ENCODE peak calls at places on chromosomes 3 and 15, in four cellular contexts. L is HepG2, G is OCI-LY7, I is hepatocyte. F is an unnamed sample.

GRCh38 chr15:101637549-101638318 is 14.4 kb downstream of the TM2D3 start:
- DNase-seq in I (peak; percentile 29), G (no peak), L (no peak), F (peak; percentile 85)

GRCh38 chr3:134419214-134419965 is 45.1 kb upstream of the AMOTL2 start:
- DNase-seq in G (no peak), I (peak; percentile 45), L (peak; percentile 96), F (no peak)

GRCh38 chr3:140004271-140004670 is 69.3 kb downstream of the CLSTN2 start:
- DNase-seq in I (no peak), L (no peak), G (no peak), F (no peak)

GRCh38 chr3:46867550-46867898 is 4.3 kb upstream of the MYL3 start:
- DNase-seq in G (no peak), L (no peak), I (no peak), F (no peak)

GRCh38 chr3:51673802-51674654 is 3.0 kb downstream of the TEX264 start:
- DNase-seq in I (no peak), L (no peak), G (no peak), F (no peak)

GRCh38 chr3:188191460-188191859 is 37.5 kb downstream of the LPP start:
- DNase-seq in I (no peak), G (no peak), L (no peak), F (no peak)

GRCh38 chr15:64029111-64029510 is 17.2 kb downstream of the DAPK2 start:
- DNase-seq in I (no peak), G (no peak), L (no peak), F (no peak)

GRCh38 chr3:50226888-50227389 is 9.1 kb upstream of the GNAI2 start:
- DNase-seq in L (no peak), G (peak; percentile 58), I (no peak), F (peak; percentile 60)

GRCh38 chr3:135163701-135164100 is 368.6 kb downstream of the EPHB1 start:
- DNase-seq in I (no peak), G (no peak), L (no peak), F (no peak)

DNA sequence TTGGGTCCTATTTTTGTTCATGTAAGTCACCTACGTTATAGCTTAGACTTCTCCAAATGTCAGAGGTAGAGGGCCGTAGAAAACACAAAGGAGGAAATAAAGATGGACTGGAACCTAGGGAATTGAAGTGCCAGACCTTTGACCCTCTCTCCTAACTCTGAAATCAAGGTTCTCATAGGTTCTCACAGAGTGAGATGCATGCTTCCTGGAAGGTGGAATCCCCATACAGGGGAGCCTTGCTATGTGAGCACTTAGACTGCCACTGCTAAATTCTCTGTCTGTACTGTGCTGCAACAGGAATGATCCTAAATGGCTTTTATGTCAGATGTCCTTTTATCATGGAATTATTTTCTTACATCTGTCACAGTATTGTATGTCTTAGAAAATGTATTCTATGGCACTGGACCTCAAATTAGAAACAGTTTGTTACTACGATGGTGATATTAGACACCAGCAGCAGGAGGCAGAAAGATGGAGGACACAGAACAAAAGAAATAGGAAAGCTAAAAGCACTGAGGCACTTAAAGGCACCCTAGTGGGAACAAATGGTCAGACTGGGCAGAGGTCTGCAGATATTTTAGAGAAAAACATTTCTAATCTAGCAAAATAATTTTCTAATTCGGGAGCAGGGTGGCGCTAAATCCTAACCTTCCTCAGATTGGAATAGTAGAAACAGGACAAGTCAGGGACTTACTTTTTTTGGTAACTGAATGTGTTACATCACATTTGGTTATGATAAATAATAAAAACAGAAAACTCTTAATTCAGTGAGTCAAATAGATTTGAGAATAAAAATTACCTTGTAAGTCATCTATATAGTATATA is 60.2 kb upstream of the CDAN1 start:
- DNase-seq in L (no peak), I (no peak), G (no peak), F (peak; percentile 48)
- TF ChIP-seq CTCF in L (no peak), I (no peak), G (peak; percentile 36), F (peak; percentile 58)

DNA sequence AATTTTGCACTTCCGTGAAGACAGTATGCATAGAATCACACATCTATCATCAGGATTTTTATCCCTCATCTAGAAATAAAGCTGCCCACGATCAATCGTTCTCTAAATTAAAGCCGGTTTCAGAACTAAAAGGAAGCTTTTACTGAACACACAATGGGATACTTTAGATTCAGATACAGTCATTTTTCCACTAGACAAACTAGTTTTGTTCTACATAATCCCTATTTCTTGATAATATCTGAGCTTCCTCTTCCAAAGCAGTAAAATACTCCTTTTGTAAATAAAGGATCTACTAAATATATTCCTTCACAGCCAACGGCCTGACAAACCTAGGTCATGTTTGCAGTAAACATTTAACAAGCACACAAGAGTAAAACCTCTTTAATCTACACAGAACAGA is 2.0 kb upstream of the GANC start:
- DNase-seq in L (no peak), I (no peak), G (no peak), F (peak; percentile 64)
- H4K20me1 ChIP-seq in L (peaks cover 8% of the 10 kb centered on the region), I (peaks cover 4% of the 10 kb centered on the region), G (peaks cover 16% of the 10 kb centered on the region), F (peaks cover 34% of the 10 kb centered on the region)

GRCh38 chr3:36679384-36680200 is 84.8 kb downstream of the DCLK3 start:
- DNase-seq in I (no peak), G (no peak), L (no peak), F (peak; percentile 82)

GRCh38 chr3:36677331-36678007 is 86.9 kb downstream of the DCLK3 start:
- DNase-seq in I (no peak), G (no peak), L (peak; percentile 6), F (peak; percentile 97)

GRCh38 chr3:36678216-36679013 is 85.9 kb downstream of the DCLK3 start:
- DNase-seq in L (no peak), G (no peak), I (no peak), F (peak; percentile 75)

DNA sequence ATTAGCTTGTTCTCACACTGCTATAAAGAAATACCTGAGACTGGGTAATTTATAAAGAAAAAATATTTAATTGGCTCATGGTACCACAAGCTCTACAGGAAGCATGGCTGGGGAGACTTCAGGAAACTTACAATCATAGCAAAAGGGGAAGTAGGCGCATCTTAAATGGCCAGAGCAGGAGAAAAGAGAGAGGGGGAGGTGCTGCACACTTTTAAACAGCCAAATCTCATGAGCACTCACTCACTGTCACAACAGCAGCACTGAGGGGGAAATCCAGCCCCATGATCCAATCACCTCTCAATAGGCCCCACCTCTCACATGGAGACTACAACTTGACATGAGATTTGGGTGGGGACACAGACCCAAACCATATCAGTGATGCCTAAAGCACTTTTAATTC is 82.5 kb downstream of the DCLK3 start:
- DNase-seq in L (no peak), I (no peak), G (peak; percentile 34), F (no peak)
- H3K9me3 ChIP-seq in L (no peaks in the 10 kb centered on the region), I (no peaks in the 10 kb centered on the region), G (peaks cover 37% of the 10 kb centered on the region), F (peaks cover 9% of the 10 kb centered on the region)

GRCh38 chr3:124246949-124247348 is 255.0 kb upstream of the ROPN1 start:
- DNase-seq in L (peak; percentile 43), G (peak; percentile 7), I (peak; percentile 27), F (peak; percentile 62)

GRCh38 chr3:124246366-124246765 is 254.4 kb upstream of the ROPN1 start:
- DNase-seq in I (no peak), G (no peak), L (no peak), F (no peak)

GRCh38 chr3:124243253-124243859 is 251.4 kb upstream of the ROPN1 start:
- DNase-seq in L (no peak), G (no peak), I (no peak), F (no peak)

GRCh38 chr3:124250053-124250452 is 258.1 kb upstream of the ROPN1 start:
- DNase-seq in I (no peak), L (no peak), G (no peak), F (no peak)

DNA sequence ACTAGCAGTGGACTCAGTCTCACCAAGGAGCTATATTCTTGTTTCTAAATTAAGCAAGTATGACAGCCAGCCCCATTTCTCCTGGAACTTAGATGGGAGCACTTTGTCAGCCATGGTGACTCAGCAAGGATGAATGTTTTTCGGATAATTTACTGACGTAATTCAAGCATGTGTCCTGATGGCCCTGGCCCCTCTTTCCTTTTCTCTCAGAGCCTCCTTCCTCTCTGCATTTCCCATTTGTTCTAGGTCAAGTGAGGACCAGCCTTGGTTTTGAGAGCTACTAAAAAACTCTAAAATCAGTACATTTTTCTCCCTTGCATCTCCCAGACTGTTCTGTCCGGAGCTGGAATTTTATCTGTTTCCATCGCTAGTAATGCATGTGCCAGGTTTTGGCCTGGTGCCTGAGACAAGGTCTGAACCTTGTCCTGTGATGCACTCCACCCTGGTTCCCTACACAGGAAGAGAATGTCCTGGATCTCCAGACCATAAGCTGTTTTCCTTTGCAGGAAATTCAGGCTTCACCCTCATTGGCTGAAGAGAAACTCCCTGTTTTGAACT is 256.6 kb upstream of the ROPN1 start:
- DNase-seq in I (peak; percentile 19), L (no peak), G (no peak), F (peak; percentile 68)
- TF ChIP-seq CTCF in I (no peak), L (no peak), G (no peak), F (no peak)

DNA sequence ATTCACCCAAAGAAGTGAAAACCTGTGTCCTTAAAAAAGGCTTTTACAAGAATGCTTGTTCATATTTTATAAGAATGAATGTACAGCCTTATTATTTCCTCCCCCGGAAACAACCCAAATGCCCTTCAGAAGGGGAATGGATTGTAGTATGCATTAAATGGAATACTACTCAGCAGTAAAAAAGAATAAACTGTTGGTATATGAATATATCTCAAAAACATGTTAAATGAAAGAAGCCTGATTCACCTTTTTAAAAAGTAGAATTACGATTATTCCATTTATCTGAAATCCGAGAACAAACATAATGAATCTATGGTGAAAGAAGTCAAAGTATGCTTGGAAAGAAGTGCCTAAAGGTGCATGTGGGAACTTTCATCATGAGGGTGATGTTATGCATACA is 20.5 kb downstream of the STT3B start:
- DNase-seq in L (no peak), G (no peak), I (no peak), F (no peak)
- H4K20me1 ChIP-seq in L (peaks cover 50% of the 10 kb centered on the region), G (peaks cover 48% of the 10 kb centered on the region), I (peaks cover 63% of the 10 kb centered on the region), F (peaks cover 79% of the 10 kb centered on the region)

DNA sequence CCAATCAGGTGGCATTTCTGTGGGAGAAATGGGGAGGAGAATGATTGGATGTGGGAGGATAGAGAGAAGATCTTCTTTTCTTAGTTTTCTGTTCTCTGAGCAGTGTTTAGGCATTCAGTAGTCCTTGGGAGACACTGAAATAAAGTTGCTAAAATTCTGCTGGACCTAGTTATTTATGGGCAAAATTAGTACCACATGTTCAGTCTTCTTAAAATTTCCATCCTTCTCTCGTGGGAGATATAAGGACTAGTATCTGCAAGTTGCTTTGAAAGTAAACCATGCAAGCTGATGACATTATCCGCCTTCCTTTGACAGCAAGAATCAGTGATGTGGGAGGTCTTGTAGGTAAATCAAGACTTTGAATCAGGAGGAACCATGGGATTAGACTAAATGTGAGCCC is 19.9 kb upstream of the CHST2 start:
- DNase-seq in L (no peak), G (no peak), I (no peak), F (no peak)
- H3K9me3 ChIP-seq in L (peaks cover 4% of the 10 kb centered on the region), G (peaks cover 6% of the 10 kb centered on the region), I (no peaks in the 10 kb centered on the region), F (no peaks in the 10 kb centered on the region)

GRCh38 chr15:51382787-51383186 is 41.3 kb downstream of the GLDN start:
- DNase-seq in L (peak; percentile 27), I (peak; percentile 74), G (peak; percentile 12), F (peak; percentile 60)
- TF ChIP-seq CTCF in L (peak; percentile 54), I (peak; percentile 53), G (peak; percentile 64), F (peak; percentile 63)